ENCODE peak calls at places on chromosome 19, in nine cellular contexts. G is Caki2; S is cardiac muscle cell; B is activated T-cell treated with anti-CD3 and anti-CD28 coated beads, Interleukin-2, amount 50 U/mL, for 72 hours; V is stimulated activated CD4-positive, alpha-beta T cell treated with anti-CD3 and anti-CD28 coated beads, TNF-alpha, amount 100 ng/mL, for 1 hour; L is iris pigment epithelial cell; A is left ventricle myocardium inferior; M is activated gamma-delta T cell; I is GM13976. Q is an unnamed sample.

GRCh38 chr19:33376423-33376822 is 2.9 kb downstream of the CEBPG start:
- DNase-seq in G (peak), S (no peak), B (no peak), V (no peak), L (peak), A (peak), M (no peak), I (no peak), Q (no peak)

GRCh38 chr19:39397360-39398296 is 6.5 kb downstream of the MED29 start:
- DNase-seq in G (peak), S (peak), B (peak), V (peak), L (peak), A (peak), M (peak), I (peak), Q (peak)

GRCh38 chr19:18657590-18658365 is 20.9 kb downstream of the KLHL26 start:
- DNase-seq in G (no peak), S (no peak), B (no peak), V (no peak), L (peak), A (peak), M (no peak), I (peak), Q (peak)

GRCh38 chr19:1725100-1726064 is 27.9 kb upstream of the ONECUT3 start:
- DNase-seq in G (peak), S (peak), B (peak), V (peak), L (peak), A (peak), M (no peak), I (peak), Q (peak)

GRCh38 chr19:56637976-56638555 is 4.9 kb upstream of the SMIM17 start:
- DNase-seq in G (peak), S (peak), B (peak), V (no peak), L (peak), A (peak), M (no peak), I (peak), Q (peak)

GRCh38 chr19:48963371-48964204 is 1.5 kb upstream of the FTL start:
- DNase-seq in G (peak), S (peak), B (peak), V (peak), L (peak), A (peak), M (peak), I (peak), Q (peak)

GRCh38 chr19:41945135-41945766 is 13.9 kb downstream of the RABAC1 start:
- DNase-seq in G (no peak), S (no peak), B (peak), V (peak), L (no peak), A (no peak), M (no peak), I (peak), Q (peak)

GRCh38 chr19:15429825-15430467 is 11.2 kb upstream of the AKAP8L start:
- DNase-seq in G (no peak), S (no peak), B (no peak), V (no peak), L (no peak), A (no peak), M (no peak), I (no peak), Q (no peak)

GRCh38 chr19:3343619-3344502 is 22.5 kb upstream of the NFIC start:
- DNase-seq in G (peak), S (no peak), B (peak), V (no peak), L (peak), A (peak), M (no peak), I (peak), Q (no peak)

Q was measured in GM20000.